ENCODE peak calls at places on chromosomes 1 and 21, in nine cellular contexts. V is M059J; X is ovary; K is stimulated activated naive CD8-positive, alpha-beta T cell treated with anti-CD3 and anti-CD28 coated beads, Interleukin-15, Interleukin-2, amounts not matched to agents 100 U/mL and 50 U/mL, for 24 hours; Y is H9; S is fibroblast of the conjunctiva; O is naive thymus-derived CD8-positive, alpha-beta T cell; R is CD8-positive, alpha-beta memory T cell; E is GM10248. W is an unnamed sample.

GRCh38 chr1:36099681-36100341 is 11.1 kb downstream of the ADPRS start:
- DNase-seq in X (peak; percentile 86), O (peak; percentile 70), E (peak; percentile 89), K (peak; percentile 86), S (peak; percentile 49), Y (peak; percentile 89), R (peak; percentile 72), V (peak; percentile 78), W (peak; percentile 52)

GRCh38 chr1:174626031-174627020 is 178.6 kb downstream of the GPR52 start:
- DNase-seq in E (no peak), X (no peak), R (no peak), S (no peak), O (no peak), K (no peak), V (peak; percentile 63), Y (no peak), W (no peak)

GRCh38 chr1:186409091-186409490 is 33.5 kb downstream of the ODR4 start:
- DNase-seq in X (no peak), Y (no peak), O (no peak), S (no peak), K (no peak), E (peak; percentile 27), R (no peak), V (peak; percentile 28), W (no peak)

GRCh38 chr1:245258271-245258920 is 103.6 kb downstream of the KIF26B start:
- DNase-seq in S (no peak), E (no peak), V (no peak), Y (no peak), X (no peak), R (no peak), K (no peak), O (no peak), W (no peak)

GRCh38 chr1:38274974-38275373 is 228.4 kb upstream of the POU3F1 start:
- DNase-seq in X (no peak), E (no peak), O (no peak), Y (no peak), S (no peak), R (no peak), K (no peak), V (peak; percentile 34), W (no peak)

GRCh38 chr1:214440219-214440965 is 111.0 kb downstream of the PTPN14 start:
- DNase-seq in O (no peak), S (no peak), E (no peak), X (no peak), K (no peak), Y (peak; percentile 40), V (no peak), R (no peak), W (no peak)

GRCh38 chr1:9922342-9922741 is 12.3 kb upstream of the CTNNBIP1 start:
- DNase-seq in K (no peak), V (no peak), O (no peak), E (no peak), Y (no peak), S (no peak), R (no peak), X (no peak), W (no peak)

GRCh38 chr1:33641099-33641830 is 168.8 kb downstream of the ZSCAN20 start:
- DNase-seq in O (no peak), E (no peak), V (peak; percentile 41), S (no peak), X (no peak), R (no peak), Y (peak; percentile 42), K (no peak), W (no peak)

GRCh38 chr1:31575373-31576140 is 758 bp upstream of the TINAGL1 start:
- DNase-seq in E (no peak), O (no peak), S (no peak), K (no peak), Y (no peak), R (no peak), V (peak; percentile 47), X (no peak), W (no peak)

GRCh38 chr1:203410117-203410900 is 59.4 kb upstream of the FMOD start:
- DNase-seq in K (no peak), Y (no peak), V (peak; percentile 2), E (no peak), S (no peak), O (no peak), X (no peak), R (no peak), W (no peak)

GRCh38 chr1:18950415-18951026 is 6.0 kb downstream of the IFFO2 start:
- DNase-seq in O (no peak), R (peak; percentile 39), S (no peak), Y (no peak), X (no peak), K (no peak), V (peak; percentile 46), E (peak; percentile 68), W (peak; percentile 22)

GRCh38 chr1:198726455-198726854 is 87.6 kb downstream of the PTPRC start:
- DNase-seq in E (no peak), X (no peak), V (peak; percentile 26), R (no peak), S (no peak), O (no peak), K (no peak), Y (no peak), W (no peak)

GRCh38 chr1:66271904-66272254 is 262.1 kb upstream of the SGIP1 start:
- DNase-seq in V (peak; percentile 44), E (no peak), K (no peak), X (peak; percentile 57), R (no peak), Y (no peak), O (no peak), S (no peak), W (no peak)

GRCh38 chr1:39509360-39510009 is 18.0 kb downstream of the BMP8A start:
- DNase-seq in S (no peak), O (no peak), Y (no peak), X (peak; percentile 90), K (peak; percentile 56), V (peak; percentile 79), R (no peak), E (peak; percentile 59), W (no peak)

GRCh38 chr1:108583757-108584156 is 23.9 kb downstream of the EEIG2 start:
- DNase-seq in V (no peak), E (no peak), R (no peak), Y (no peak), X (no peak), O (no peak), K (no peak), S (no peak), W (no peak)

GRCh38 chr1:40390857-40391256 is 17.3 kb downstream of the SMAP2 start:
- DNase-seq in O (no peak), K (no peak), V (no peak), Y (no peak), S (no peak), E (no peak), R (no peak), X (no peak), W (no peak)

GRCh38 chr1:203271018-203271743 is 34.1 kb upstream of the BTG2 start:
- DNase-seq in O (peak; percentile 42), S (peak; percentile 53), X (no peak), R (peak; percentile 61), V (peak; percentile 65), Y (peak; percentile 72), E (peak; percentile 59), K (peak; percentile 69), W (peak; percentile 33)

GRCh38 chr1:89703469-89703868 is 70.5 kb downstream of the LRRC8C start:
- DNase-seq in E (no peak), R (no peak), X (no peak), V (no peak), Y (no peak), K (no peak), S (no peak), O (no peak), W (no peak)

GRCh38 chr1:26190373-26190987 is at the start of gene CATSPER4:
- DNase-seq in Y (peak; percentile 91), X (no peak), V (peak; percentile 47), O (no peak), E (peak; percentile 29), S (no peak), K (no peak), R (no peak), W (no peak)

GRCh38 chr1:228415853-228416216 is 826 bp downstream of the TRIM17 start:
- DNase-seq in V (no peak), X (peak; percentile 44), O (no peak), R (no peak), S (no peak), K (peak; percentile 27), Y (no peak), E (no peak), W (no peak)

GRCh38 chr1:244104309-244105060 is 53.4 kb downstream of the ZBTB18 start:
- DNase-seq in R (no peak), S (peak; percentile 31), E (no peak), V (peak; percentile 98), Y (no peak), O (no peak), X (no peak), K (no peak), W (no peak)

GRCh38 chr1:201461783-201462441 is 7.1 kb downstream of the PHLDA3 start:
- DNase-seq in E (no peak), V (peak; percentile 99), Y (no peak), S (peak; percentile 96), O (no peak), K (no peak), R (no peak), X (peak; percentile 73), W (no peak)

GRCh38 chr21:39137248-39138186 is 45.7 kb downstream of the PSMG1 start:
- DNase-seq in V (peak; percentile 91), R (no peak), K (no peak), O (no peak), S (peak; percentile 59), Y (peak; percentile 71), E (no peak), X (peak; percentile 60), W (no peak)

GRCh38 chr1:198408716-198409115 is 131.8 kb downstream of the ATP6V1G3 start:
- DNase-seq in V (no peak), O (no peak), S (no peak), Y (no peak), E (no peak), X (no peak), R (no peak), K (no peak), W (no peak)

GRCh38 chr1:232766224-232766890 is 38.9 kb upstream of the MAP10 start:
- DNase-seq in V (peak; percentile 78), K (no peak), O (no peak), Y (peak; percentile 40), X (no peak), S (no peak), E (no peak), R (no peak), W (no peak)

GRCh38 chr1:189859385-189859977 is 618.2 kb downstream of the BRINP3 start:
- DNase-seq in S (no peak), R (no peak), K (peak; percentile 45), E (peak; percentile 20), O (no peak), V (no peak), Y (peak; percentile 67), X (no peak), W (no peak)

GRCh38 chr1:15056515-15057285 is 96.8 kb upstream of the TMEM51 start:
- DNase-seq in V (peak; percentile 86), R (no peak), S (peak; percentile 27), X (no peak), E (no peak), O (no peak), K (no peak), Y (no peak), W (no peak)

GRCh38 chr1:150511551-150511950 is 3.6 kb downstream of the ECM1 start:
- DNase-seq in O (no peak), R (no peak), E (no peak), S (no peak), K (no peak), Y (no peak), X (no peak), V (no peak), W (no peak)